ENCODE peak calls at places on chromosomes 12 and 14, in five cellular contexts. G is NAMALWA, N is PC-9, H is BE2C, Y is amniotic epithelial cell. F is an unnamed sample.

GRCh38 chr12:132320767-132321211 is 8.6 kb downstream of the GALNT9 start:
- DNase-seq in N (no peak), G (no peak), Y (no peak), H (no peak), F (no peak)

GRCh38 chr14:65282909-65283253 is 129.6 kb upstream of the FUT8 start:
- DNase-seq in Y (no peak), N (no peak), G (no peak), H (no peak), F (no peak)

GRCh38 chr12:128069359-128069997 is 197.5 kb upstream of the TMEM132C start:
- DNase-seq in N (peak; percentile 19), Y (peak; percentile 15), H (peak; percentile 16), G (peak; percentile 63), F (no peak)

GRCh38 chr14:75126679-75127473 is at the start of gene NEK9:
- DNase-seq in Y (peak; percentile 85), G (peak; percentile 80), H (peak; percentile 92), N (peak; percentile 98), F (peak; percentile 85)

GRCh38 chr12:116717466-116718457 is 20.1 kb downstream of the SPRING1 start:
- DNase-seq in H (no peak), G (no peak), Y (no peak), N (no peak), F (no peak)

GRCh38 chr12:19819231-19819630 is 379.9 kb downstream of the AEBP2 start:
- DNase-seq in N (no peak), G (no peak), H (no peak), Y (no peak), F (no peak)

GRCh38 chr14:103624860-103625259 is 4.2 kb upstream of the KLC1 start:
- DNase-seq in Y (peak; percentile 32), H (peak; percentile 57), N (peak; percentile 99), G (no peak), F (no peak)

GRCh38 chr14:100065161-100065871 is at the start of gene EVL:
- DNase-seq in N (no peak), Y (no peak), G (peak; percentile 71), H (no peak), F (no peak)

GRCh38 chr12:68882251-68882964 is 50.6 kb downstream of the CPM start:
- DNase-seq in Y (no peak), G (peak; percentile 76), H (no peak), N (no peak), F (no peak)

GRCh38 chr12:108730337-108731104 is 797 bp downstream of the CORO1C start:
- DNase-seq in Y (peak; percentile 56), G (peak; percentile 78), N (peak; percentile 65), H (peak; percentile 75), F (no peak)

GRCh38 chr14:104249092-104249491 is 110.7 kb downstream of the KIF26A start:
- DNase-seq in G (no peak), H (peak; percentile 10), Y (no peak), N (no peak), F (no peak)

GRCh38 chr14:96567289-96567899 is 65.2 kb downstream of the PAPOLA start:
- DNase-seq in N (no peak), H (no peak), Y (peak; percentile 40), G (peak; percentile 83), F (no peak)

GRCh38 chr12:47276253-47277070 is 196.7 kb upstream of the AMIGO2 start:
- DNase-seq in Y (peak; percentile 57), G (peak; percentile 7), N (peak; percentile 64), H (no peak), F (peak; percentile 76)

GRCh38 chr14:96362071-96362964 is 823 bp downstream of the ATG2B start:
- DNase-seq in N (peak; percentile 4), Y (peak; percentile 67), H (no peak), G (peak; percentile 86), F (peak; percentile 37)

GRCh38 chr12:67426067-67426466 is 156.9 kb downstream of the CAND1 start:
- DNase-seq in H (no peak), N (no peak), Y (peak; percentile 78), G (no peak), F (no peak)

GRCh38 chr14:103122578-103123127 is 608 bp upstream of the TNFAIP2 start:
- DNase-seq in Y (no peak), N (no peak), G (no peak), H (peak; percentile 72), F (no peak)

GRCh38 chr14:21523203-21523602 is 2.9 kb downstream of the SALL2 start:
- DNase-seq in G (no peak), Y (no peak), H (no peak), N (no peak), F (no peak)

GRCh38 chr12:1946311-1946710 is 27.9 kb upstream of the CACNA2D4 start:
- DNase-seq in Y (no peak), H (no peak), G (no peak), N (no peak), F (no peak)

GRCh38 chr12:5739862-5740370 is 205.1 kb downstream of the ANO2 start:
- DNase-seq in N (no peak), Y (no peak), H (no peak), G (no peak), F (no peak)

GRCh38 chr12:81759215-81759991 is at the start of gene PPFIA2:
- DNase-seq in G (no peak), N (peak; percentile 2), H (no peak), Y (peak; percentile 2), F (no peak)

GRCh38 chr12:89245090-89245489 is 107.2 kb downstream of the DUSP6 start:
- DNase-seq in G (peak; percentile 8), N (no peak), H (no peak), Y (peak; percentile 56), F (peak; percentile 19)

GRCh38 chr12:66149702-66150398 is 19.3 kb upstream of the LLPH start:
- DNase-seq in G (peak; percentile 30), H (no peak), Y (no peak), N (no peak), F (no peak)

GRCh38 chr12:130504836-130505175 is 167.1 kb downstream of the PIWIL1 start:
- DNase-seq in N (no peak), H (no peak), Y (no peak), G (no peak), F (no peak)

F was measured in central memory CD8-positive, alpha-beta T cell.